ENCODE peak calls at places on chromosomes 2 and 18, in six cellular contexts. One of them, this sample, is unnamed.

GRCh38 chr2:172101008-172101706 is 1.5 kb downstream of the DLX2 start:
- DNase-seq in fibroblast of the conjunctiva: no peak
- DNase-seq in effector memory CD4-positive, alpha-beta T cell: no peak
- DNase-seq in activated CD4-positive, alpha-beta T cell treated with anti-CD3 and anti-CD28 coated beads, Interleukin-2, amount 50 U/mL, for 4 hours: no peak
- DNase-seq in colonic mucosa: no peak
- DNase-seq in fibroblast of the aortic adventitia: peak
- DNase-seq in this sample: no peak

GRCh38 chr2:37585982-37586621 is 85.3 kb downstream of the CDC42EP3 start:
- DNase-seq in colonic mucosa: peak
- DNase-seq in fibroblast of the conjunctiva: peak
- DNase-seq in fibroblast of the aortic adventitia: peak
- DNase-seq in activated CD4-positive, alpha-beta T cell treated with anti-CD3 and anti-CD28 coated beads, Interleukin-2, amount 50 U/mL, for 4 hours: peak
- DNase-seq in effector memory CD4-positive, alpha-beta T cell: peak
- DNase-seq in this sample: no peak

GRCh38 chr2:120013569-120014223 is 819 bp downstream of the EPB41L5 start:
- DNase-seq in fibroblast of the aortic adventitia: peak
- DNase-seq in fibroblast of the conjunctiva: no peak
- DNase-seq in colonic mucosa: peak
- DNase-seq in activated CD4-positive, alpha-beta T cell treated with anti-CD3 and anti-CD28 coated beads, Interleukin-2, amount 50 U/mL, for 4 hours: no peak
- DNase-seq in effector memory CD4-positive, alpha-beta T cell: no peak
- DNase-seq in this sample: no peak

GRCh38 chr18:35661483-35662146 is 80.1 kb downstream of the GALNT1 start:
- DNase-seq in activated CD4-positive, alpha-beta T cell treated with anti-CD3 and anti-CD28 coated beads, Interleukin-2, amount 50 U/mL, for 4 hours: no peak
- DNase-seq in fibroblast of the aortic adventitia: peak
- DNase-seq in fibroblast of the conjunctiva: no peak
- DNase-seq in colonic mucosa: no peak
- DNase-seq in effector memory CD4-positive, alpha-beta T cell: no peak
- DNase-seq in this sample: no peak

GRCh38 chr2:218812861-218813260 is 18.7 kb downstream of the PRKAG3 start:
- DNase-seq in activated CD4-positive, alpha-beta T cell treated with anti-CD3 and anti-CD28 coated beads, Interleukin-2, amount 50 U/mL, for 4 hours: no peak
- DNase-seq in fibroblast of the conjunctiva: no peak
- DNase-seq in colonic mucosa: no peak
- DNase-seq in fibroblast of the aortic adventitia: no peak
- DNase-seq in effector memory CD4-positive, alpha-beta T cell: no peak
- DNase-seq in this sample: no peak

GRCh38 chr2:238921681-238922319 is 73.9 kb downstream of the TWIST2 start:
- DNase-seq in colonic mucosa: no peak
- DNase-seq in fibroblast of the aortic adventitia: no peak
- DNase-seq in effector memory CD4-positive, alpha-beta T cell: no peak
- DNase-seq in fibroblast of the conjunctiva: no peak
- DNase-seq in activated CD4-positive, alpha-beta T cell treated with anti-CD3 and anti-CD28 coated beads, Interleukin-2, amount 50 U/mL, for 4 hours: no peak
- DNase-seq in this sample: no peak

GRCh38 chr2:134307334-134307733 is 53.5 kb downstream of the MGAT5 start:
- DNase-seq in colonic mucosa: no peak
- DNase-seq in fibroblast of the conjunctiva: no peak
- DNase-seq in effector memory CD4-positive, alpha-beta T cell: no peak
- DNase-seq in fibroblast of the aortic adventitia: no peak
- DNase-seq in activated CD4-positive, alpha-beta T cell treated with anti-CD3 and anti-CD28 coated beads, Interleukin-2, amount 50 U/mL, for 4 hours: no peak
- DNase-seq in this sample: no peak

GRCh38 chr18:48621240-48621639 is 82.4 kb downstream of the CTIF start:
- DNase-seq in fibroblast of the aortic adventitia: peak
- DNase-seq in activated CD4-positive, alpha-beta T cell treated with anti-CD3 and anti-CD28 coated beads, Interleukin-2, amount 50 U/mL, for 4 hours: no peak
- DNase-seq in effector memory CD4-positive, alpha-beta T cell: no peak
- DNase-seq in fibroblast of the conjunctiva: no peak
- DNase-seq in colonic mucosa: no peak
- DNase-seq in this sample: no peak

GRCh38 chr2:227870710-227871374 is 589 bp upstream of the DAW1 start:
- DNase-seq in fibroblast of the aortic adventitia: peak
- DNase-seq in effector memory CD4-positive, alpha-beta T cell: no peak
- DNase-seq in activated CD4-positive, alpha-beta T cell treated with anti-CD3 and anti-CD28 coated beads, Interleukin-2, amount 50 U/mL, for 4 hours: no peak
- DNase-seq in fibroblast of the conjunctiva: no peak
- DNase-seq in colonic mucosa: no peak
- DNase-seq in this sample: no peak

GRCh38 chr2:135299656-135300244 is 231.3 kb downstream of the ZRANB3 start:
- DNase-seq in colonic mucosa: no peak
- DNase-seq in fibroblast of the conjunctiva: no peak
- DNase-seq in fibroblast of the aortic adventitia: peak
- DNase-seq in effector memory CD4-positive, alpha-beta T cell: no peak
- DNase-seq in activated CD4-positive, alpha-beta T cell treated with anti-CD3 and anti-CD28 coated beads, Interleukin-2, amount 50 U/mL, for 4 hours: no peak
- DNase-seq in this sample: no peak

GRCh38 chr2:2332381-2332780 is 1.3 kb upstream of the MYT1L start:
- DNase-seq in effector memory CD4-positive, alpha-beta T cell: no peak
- DNase-seq in fibroblast of the conjunctiva: no peak
- DNase-seq in activated CD4-positive, alpha-beta T cell treated with anti-CD3 and anti-CD28 coated beads, Interleukin-2, amount 50 U/mL, for 4 hours: no peak
- DNase-seq in colonic mucosa: no peak
- DNase-seq in fibroblast of the aortic adventitia: no peak
- DNase-seq in this sample: no peak

This sample was measured in iPS DF 19.7.